ENCODE peak calls at places on chromosome 3, in six cellular contexts. W, O, H, Q, X and F are unnamed samples.

GRCh38 chr3:42846682-42847522 is 28.8 kb downstream of the CYP8B1 start:
- DNase-seq in W (no peak), O (peak; percentile 57), H (no peak), Q (no peak), X (no peak), F (no peak)

GRCh38 chr3:140501054-140501769 is 176.7 kb upstream of the TRIM42 start:
- DNase-seq in W (no peak), O (no peak), H (peak; percentile 25), Q (no peak), X (no peak), F (no peak)

GRCh38 chr3:145798005-145798404 is 363.0 kb downstream of the PLOD2 start:
- DNase-seq in W (no peak), O (no peak), H (no peak), Q (no peak), X (no peak), F (no peak)

GRCh38 chr3:178513539-178514410 is 22.5 kb upstream of the KCNMB2 start:
- DNase-seq in W (no peak), O (no peak), H (peak; percentile 92), Q (no peak), X (no peak), F (no peak)

GRCh38 chr3:127671523-127672428 is 976 bp upstream of the ABTB1 start:
- DNase-seq in W (no peak), O (peak; percentile 60), H (no peak), Q (no peak), X (no peak), F (no peak)

GRCh38 chr3:151766454-151766853 is 32.7 kb downstream of the AADACL2 start:
- DNase-seq in W (no peak), O (no peak), H (no peak), Q (peak; percentile 41), X (peak; percentile 75), F (no peak)

GRCh38 chr3:8579101-8579500 is 65.5 kb downstream of the SSUH2 start:
- DNase-seq in W (no peak), O (peak; percentile 42), H (no peak), Q (peak; percentile 25), X (no peak), F (no peak)

GRCh38 chr3:184620101-184620798 is 58.7 kb downstream of the EPHB3 start:
- DNase-seq in W (no peak), O (no peak), H (peak; percentile 20), Q (peak; percentile 53), X (peak; percentile 73), F (no peak)

GRCh38 chr3:176799675-176800074 is 397.6 kb downstream of the TBL1XR1 start:
- DNase-seq in W (no peak), O (no peak), H (no peak), Q (no peak), X (peak; percentile 27), F (no peak)

GRCh38 chr3:177721864-177722370 is 524.6 kb upstream of the TBL1XR1 start:
- DNase-seq in W (no peak), O (no peak), H (peak; percentile 49), Q (no peak), X (peak; percentile 47), F (no peak)

GRCh38 chr3:169636928-169637327 is 26.6 kb downstream of the MECOM start:
- DNase-seq in W (no peak), O (no peak), H (no peak), Q (no peak), X (no peak), F (no peak)

GRCh38 chr3:67000006-67000405 is 1.9 kb downstream of the KBTBD8 start:
- DNase-seq in W (no peak), O (peak; percentile 50), H (peak; percentile 23), Q (peak; percentile 45), X (peak; percentile 20), F (no peak)

GRCh38 chr3:73529280-73530029 is 95.3 kb downstream of the PDZRN3 start:
- DNase-seq in W (no peak), O (no peak), H (no peak), Q (no peak), X (no peak), F (no peak)
- TF ChIP-seq CTCF in W (no peak), O (no peak), H (no peak), Q (no peak), X (no peak), F (no peak)

DNA sequence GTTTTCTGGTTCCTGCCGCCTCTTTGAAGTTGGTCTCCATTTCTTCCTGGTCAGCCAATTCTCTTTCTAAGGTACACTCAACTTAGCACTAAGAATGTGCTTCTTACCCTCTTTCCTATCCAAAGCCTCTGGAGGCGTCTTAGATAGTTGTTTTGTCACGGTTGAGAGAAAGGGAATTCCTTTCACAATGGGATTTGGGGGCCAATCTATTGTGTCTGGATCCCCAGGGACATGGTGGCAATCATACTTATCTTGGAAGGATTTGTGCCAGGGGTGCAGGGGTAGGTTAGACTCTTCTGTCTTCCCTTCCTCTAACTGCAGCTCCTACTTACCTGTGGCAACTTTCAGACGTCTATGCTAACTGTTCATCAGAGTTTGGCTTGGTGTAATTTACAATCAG is 287.1 kb downstream of the SOX2 start:
- DNase-seq in W (no peak), O (no peak), H (no peak), Q (no peak), X (no peak), F (no peak)
- TF ChIP-seq CTCF in W (no peak), O (no peak), H (no peak), Q (no peak), X (no peak), F (no peak)

GRCh38 chr3:31958721-31959152 is 22.3 kb downstream of the OSBPL10 start:
- DNase-seq in W (peak; percentile 32), O (no peak), H (no peak), Q (no peak), X (peak; percentile 35), F (no peak)

GRCh38 chr3:31959951-31960792 is 20.9 kb downstream of the OSBPL10 start:
- DNase-seq in W (no peak), O (no peak), H (no peak), Q (no peak), X (no peak), F (no peak)

GRCh38 chr3:31966978-31967592 is 14.0 kb downstream of the OSBPL10 start:
- DNase-seq in W (no peak), O (no peak), H (no peak), Q (no peak), X (no peak), F (no peak)

GRCh38 chr3:31960793-31961431 is 20.1 kb downstream of the OSBPL10 start:
- DNase-seq in W (no peak), O (peak; percentile 19), H (peak; percentile 45), Q (peak; percentile 64), X (peak; percentile 84), F (no peak)

GRCh38 chr3:31962801-31963205 is 18.3 kb downstream of the OSBPL10 start:
- DNase-seq in W (no peak), O (no peak), H (no peak), Q (no peak), X (peak; percentile 87), F (no peak)
- TF ChIP-seq CTCF in W (no peak), O (no peak), H (no peak), Q (no peak), X (no peak), F (no peak)

GRCh38 chr3:54339608-54340007 is 217.3 kb downstream of the CACNA2D3 start:
- DNase-seq in W (no peak), O (no peak), H (no peak), Q (no peak), X (no peak), F (no peak)
- TF ChIP-seq CTCF in W (no peak), O (no peak), H (peak; percentile 8), Q (no peak), X (no peak), F (no peak)

DNA sequence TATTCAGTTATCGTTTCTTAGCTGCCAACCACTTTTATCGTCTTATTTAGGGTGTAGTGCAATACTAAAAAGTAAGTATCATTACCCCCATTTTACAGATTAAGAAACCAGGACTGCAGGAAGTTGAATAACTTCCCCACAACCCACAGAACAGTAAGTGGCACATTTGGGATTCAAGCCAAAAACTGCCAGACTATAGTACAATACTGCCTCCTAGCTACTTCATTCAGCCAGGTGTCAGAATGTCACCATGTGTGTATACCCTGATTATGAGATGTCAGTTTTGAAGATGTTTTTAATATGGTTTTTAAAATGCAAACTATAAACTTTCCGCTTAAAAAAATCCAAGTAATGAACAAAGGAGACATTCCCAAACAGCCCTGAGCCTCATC is 74.2 kb upstream of the PROK2 start:
- DNase-seq in W (no peak), O (no peak), H (peak; percentile 18), Q (peak; percentile 80), X (peak; percentile 68), F (peak; percentile 56)
- TF ChIP-seq CTCF in W (peak; percentile 60), O (no peak), H (peak; percentile 17), Q (peak; percentile 35), X (peak; percentile 71), F (peak; percentile 81)

DNA sequence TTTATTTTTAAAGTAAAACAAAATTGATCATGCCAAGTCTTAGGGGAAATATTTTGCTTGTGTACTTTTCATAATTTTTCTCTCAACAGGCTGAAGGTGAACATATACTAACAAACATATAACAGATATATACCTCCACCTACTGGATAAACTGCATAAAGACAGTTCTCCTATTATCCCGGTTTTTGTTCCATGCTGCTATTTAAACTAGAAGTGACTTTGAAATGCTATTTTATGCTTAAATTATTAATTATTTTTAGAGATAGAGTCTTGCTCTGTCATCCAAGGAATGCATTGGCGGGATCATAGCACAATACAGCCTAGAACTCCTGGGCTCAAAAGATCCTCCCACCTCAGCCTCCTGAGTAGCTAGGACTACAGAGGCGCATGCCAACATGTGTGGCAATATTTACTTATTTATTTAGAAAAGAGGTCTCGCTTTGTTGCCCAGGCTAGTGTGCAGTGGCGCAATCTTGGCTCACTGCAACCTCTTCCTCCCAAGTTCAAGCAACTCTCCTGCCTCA is 49.8 kb downstream of the ST3GAL6 start:
- DNase-seq in W (no peak), O (peak; percentile 43), H (peak; percentile 46), Q (peak; percentile 69), X (peak; percentile 55), F (no peak)
- TF ChIP-seq CTCF in W (peak; percentile 86), O (peak; percentile 22), H (peak; percentile 68), Q (peak; percentile 56), X (peak; percentile 67), F (peak; percentile 48)

GRCh38 chr3:23834082-23834870 is 28.5 kb downstream of the UBE2E1 start:
- DNase-seq in W (no peak), O (no peak), H (no peak), Q (no peak), X (no peak), F (no peak)
- TF ChIP-seq CTCF in W (peak; percentile 23), O (no peak), H (peak; percentile 35), Q (peak; percentile 13), X (peak; percentile 46), F (peak; percentile 28)